ENCODE peak calls at places on chromosomes 5 and 9, in eight cellular contexts. One of them, this sample, is unnamed.

GRCh38 chr5:180343110-180343845 is 9.9 kb downstream of the GFPT2 start:
- DNase-seq in mesendoderm: peak; percentile 75
- DNase-seq in C1 segment of cervical spinal cord: peak; percentile 36
- DNase-seq in nucleus accumbens: no peak
- DNase-seq in GF-D8: no peak
- DNase-seq in right lobe of liver: no peak
- DNase-seq in ELF-1: peak; percentile 64
- DNase-seq in GM23338: peak; percentile 88
- DNase-seq in this sample: peak; percentile 87

GRCh38 chr5:149497357-149497756 is 53.9 kb downstream of the CSNK1A1 start:
- DNase-seq in mesendoderm: peak; percentile 61
- DNase-seq in GM23338: peak; percentile 45
- DNase-seq in GF-D8: no peak
- DNase-seq in C1 segment of cervical spinal cord: no peak
- DNase-seq in ELF-1: no peak
- DNase-seq in nucleus accumbens: no peak
- DNase-seq in right lobe of liver: no peak
- DNase-seq in this sample: peak; percentile 87

GRCh38 chr5:54738118-54738972 is 220.8 kb downstream of the SNX18 start:
- DNase-seq in GF-D8: no peak
- DNase-seq in GM23338: no peak
- DNase-seq in mesendoderm: no peak
- DNase-seq in nucleus accumbens: no peak
- DNase-seq in C1 segment of cervical spinal cord: peak; percentile 22
- DNase-seq in right lobe of liver: peak; percentile 76
- DNase-seq in ELF-1: no peak
- DNase-seq in this sample: peak; percentile 51

GRCh38 chr5:1105350-1106265 is 6.3 kb downstream of the SLC12A7 start:
- DNase-seq in GF-D8: no peak
- DNase-seq in GM23338: no peak
- DNase-seq in C1 segment of cervical spinal cord: no peak
- DNase-seq in right lobe of liver: peak; percentile 93
- DNase-seq in nucleus accumbens: no peak
- DNase-seq in ELF-1: no peak
- DNase-seq in mesendoderm: no peak
- DNase-seq in this sample: no peak

GRCh38 chr5:53642006-53642405 is 81.6 kb downstream of the NDUFS4 start:
- DNase-seq in right lobe of liver: no peak
- DNase-seq in GF-D8: no peak
- DNase-seq in mesendoderm: peak; percentile 7
- DNase-seq in ELF-1: no peak
- DNase-seq in GM23338: no peak
- DNase-seq in C1 segment of cervical spinal cord: no peak
- DNase-seq in nucleus accumbens: no peak
- DNase-seq in this sample: peak; percentile 37

GRCh38 chr9:114827658-114828360 is 22.0 kb upstream of the TNFSF15 start:
- DNase-seq in mesendoderm: no peak
- DNase-seq in GM23338: no peak
- DNase-seq in GF-D8: no peak
- DNase-seq in C1 segment of cervical spinal cord: no peak
- DNase-seq in ELF-1: no peak
- DNase-seq in right lobe of liver: no peak
- DNase-seq in nucleus accumbens: no peak
- DNase-seq in this sample: no peak

GRCh38 chr5:1505506-1506241 is 18.1 kb downstream of the LPCAT1 start:
- DNase-seq in nucleus accumbens: no peak
- DNase-seq in mesendoderm: peak; percentile 31
- DNase-seq in ELF-1: no peak
- DNase-seq in GF-D8: no peak
- DNase-seq in GM23338: peak; percentile 48
- DNase-seq in right lobe of liver: no peak
- DNase-seq in C1 segment of cervical spinal cord: no peak
- DNase-seq in this sample: no peak

GRCh38 chr5:135343417-135343816 is 55.6 kb downstream of the MACROH2A1 start:
- DNase-seq in nucleus accumbens: no peak
- DNase-seq in GM23338: no peak
- DNase-seq in GF-D8: no peak
- DNase-seq in C1 segment of cervical spinal cord: no peak
- DNase-seq in mesendoderm: no peak
- DNase-seq in right lobe of liver: no peak
- DNase-seq in ELF-1: no peak
- DNase-seq in this sample: no peak

GRCh38 chr9:22173959-22174358 is 164.9 kb upstream of the CDKN2B start:
- DNase-seq in right lobe of liver: no peak
- DNase-seq in GM23338: no peak
- DNase-seq in C1 segment of cervical spinal cord: no peak
- DNase-seq in mesendoderm: no peak
- DNase-seq in ELF-1: no peak
- DNase-seq in GF-D8: no peak
- DNase-seq in nucleus accumbens: no peak
- DNase-seq in this sample: no peak

GRCh38 chr9:113621309-113621791 is 157.8 kb downstream of the RGS3 start:
- DNase-seq in right lobe of liver: peak; percentile 49
- DNase-seq in GM23338: peak; percentile 57
- DNase-seq in ELF-1: peak; percentile 79
- DNase-seq in nucleus accumbens: no peak
- DNase-seq in GF-D8: no peak
- DNase-seq in C1 segment of cervical spinal cord: no peak
- DNase-seq in mesendoderm: peak; percentile 90
- DNase-seq in this sample: peak; percentile 95

GRCh38 chr9:120946259-120946658 is 19.7 kb upstream of the TRAF1 start:
- DNase-seq in nucleus accumbens: no peak
- DNase-seq in C1 segment of cervical spinal cord: no peak
- DNase-seq in mesendoderm: no peak
- DNase-seq in right lobe of liver: no peak
- DNase-seq in ELF-1: no peak
- DNase-seq in GM23338: no peak
- DNase-seq in GF-D8: no peak
- DNase-seq in this sample: peak; percentile 62

GRCh38 chr5:98470747-98471146 is 302.7 kb upstream of the RGMB start:
- DNase-seq in mesendoderm: no peak
- DNase-seq in ELF-1: no peak
- DNase-seq in right lobe of liver: no peak
- DNase-seq in GF-D8: no peak
- DNase-seq in nucleus accumbens: no peak
- DNase-seq in C1 segment of cervical spinal cord: no peak
- DNase-seq in GM23338: no peak
- DNase-seq in this sample: no peak

GRCh38 chr9:123150708-123151503 is 117.4 kb downstream of the GPR21 start:
- DNase-seq in right lobe of liver: no peak
- DNase-seq in GM23338: no peak
- DNase-seq in C1 segment of cervical spinal cord: no peak
- DNase-seq in nucleus accumbens: no peak
- DNase-seq in GF-D8: no peak
- DNase-seq in mesendoderm: no peak
- DNase-seq in ELF-1: no peak
- DNase-seq in this sample: peak; percentile 10

GRCh38 chr9:115349542-115349941 is 231.6 kb upstream of the TNC start:
- DNase-seq in GF-D8: no peak
- DNase-seq in mesendoderm: no peak
- DNase-seq in C1 segment of cervical spinal cord: no peak
- DNase-seq in GM23338: no peak
- DNase-seq in nucleus accumbens: no peak
- DNase-seq in right lobe of liver: no peak
- DNase-seq in ELF-1: no peak
- DNase-seq in this sample: peak; percentile 63

GRCh38 chr5:88860501-88860900 is 22.5 kb downstream of the MEF2C start:
- DNase-seq in GM23338: no peak
- DNase-seq in C1 segment of cervical spinal cord: no peak
- DNase-seq in ELF-1: no peak
- DNase-seq in mesendoderm: no peak
- DNase-seq in nucleus accumbens: no peak
- DNase-seq in right lobe of liver: no peak
- DNase-seq in GF-D8: no peak
- DNase-seq in this sample: peak; percentile 53

GRCh38 chr9:116193636-116194035 is 40.0 kb downstream of the PAPPA start:
- DNase-seq in nucleus accumbens: no peak
- DNase-seq in GF-D8: no peak
- DNase-seq in mesendoderm: no peak
- DNase-seq in ELF-1: no peak
- DNase-seq in C1 segment of cervical spinal cord: no peak
- DNase-seq in GM23338: no peak
- DNase-seq in right lobe of liver: no peak
- DNase-seq in this sample: peak; percentile 45

GRCh38 chr5:72848474-72849428 is 32.3 kb downstream of the TNPO1 start:
- DNase-seq in nucleus accumbens: peak; percentile 64
- DNase-seq in mesendoderm: peak; percentile 53
- DNase-seq in ELF-1: peak; percentile 41
- DNase-seq in GM23338: peak; percentile 58
- DNase-seq in C1 segment of cervical spinal cord: peak; percentile 32
- DNase-seq in GF-D8: no peak
- DNase-seq in right lobe of liver: peak; percentile 71
- DNase-seq in this sample: peak; percentile 50

GRCh38 chr9:16637218-16637617 is 233.3 kb downstream of the BNC2 start:
- DNase-seq in mesendoderm: no peak
- DNase-seq in GF-D8: no peak
- DNase-seq in C1 segment of cervical spinal cord: no peak
- DNase-seq in GM23338: no peak
- DNase-seq in ELF-1: no peak
- DNase-seq in nucleus accumbens: no peak
- DNase-seq in right lobe of liver: no peak
- DNase-seq in this sample: no peak

GRCh38 chr5:161096006-161096405 is 244.0 kb upstream of the ATP10B start:
- DNase-seq in nucleus accumbens: no peak
- DNase-seq in mesendoderm: no peak
- DNase-seq in C1 segment of cervical spinal cord: no peak
- DNase-seq in right lobe of liver: no peak
- DNase-seq in GM23338: no peak
- DNase-seq in ELF-1: no peak
- DNase-seq in GF-D8: no peak
- DNase-seq in this sample: no peak

GRCh38 chr5:175854231-175855040 is 16.9 kb upstream of the CPLX2 start:
- DNase-seq in nucleus accumbens: no peak
- DNase-seq in GF-D8: no peak
- DNase-seq in C1 segment of cervical spinal cord: no peak
- DNase-seq in ELF-1: no peak
- DNase-seq in mesendoderm: no peak
- DNase-seq in right lobe of liver: peak; percentile 88
- DNase-seq in GM23338: no peak
- DNase-seq in this sample: no peak